ENCODE peak calls at places on chromosomes 12 and 14, in four cellular contexts. K is HCT116, U is HepG2, T is K562. P is an unnamed sample.

GRCh38 chr14:63604626-63605025 is 37.0 kb downstream of the WDR89 start:
- DNase-seq in K (no peak), U (no peak), T (no peak), P (no peak)

GRCh38 chr12:29455087-29455486 is 42.4 kb downstream of the OVCH1 start:
- DNase-seq in K (no peak), U (no peak), T (no peak), P (no peak)

GRCh38 chr14:75979071-75979571 is 2.7 kb downstream of the TGFB3 start:
- DNase-seq in K (no peak), U (no peak), T (peak), P (no peak)

GRCh38 chr14:50407089-50407813 is 10.6 kb upstream of the CDKL1 start:
- DNase-seq in K (no peak), U (no peak), T (no peak), P (no peak)

GRCh38 chr12:104290855-104291254 is 12.7 kb upstream of the EID3 start:
- DNase-seq in K (no peak), U (no peak), T (no peak), P (no peak)

GRCh38 chr14:77074969-77075368 is 23.1 kb upstream of the CIPC start:
- DNase-seq in K (no peak), U (no peak), T (no peak), P (no peak)

GRCh38 chr12:51381226-51382079 is 9.8 kb downstream of the GALNT6 start:
- DNase-seq in K (no peak), U (no peak), T (no peak), P (no peak)

GRCh38 chr12:53974084-53975018 is at the start of gene HOTAIR:
- DNase-seq in K (no peak), U (no peak), T (no peak), P (no peak)

GRCh38 chr14:99318091-99318958 is 46.3 kb upstream of the BCL11B start:
- DNase-seq in K (no peak), U (peak), T (no peak), P (no peak)

GRCh38 chr14:86055512-86055911 is 525.6 kb downstream of the FLRT2 start:
- DNase-seq in K (no peak), U (no peak), T (no peak), P (no peak)

GRCh38 chr14:92534863-92535654 is 21.5 kb downstream of the RIN3 start:
- DNase-seq in K (no peak), U (no peak), T (no peak), P (no peak)

GRCh38 chr12:124919646-124920352 is 5.3 kb upstream of the UBC start:
- DNase-seq in K (no peak), U (no peak), T (no peak), P (no peak)

GRCh38 chr12:113298861-113299545 is 35.9 kb downstream of the SLC8B1 start:
- DNase-seq in K (no peak), U (no peak), T (no peak), P (no peak)

GRCh38 chr14:36524874-36525745 is 5.1 kb upstream of the NKX2-1 start:
- DNase-seq in K (peak), U (peak), T (peak), P (no peak)
- TF ChIP-seq TCF7L2 in K (no peak), U (no peak), T (no peak), P (no peak)

DNA sequence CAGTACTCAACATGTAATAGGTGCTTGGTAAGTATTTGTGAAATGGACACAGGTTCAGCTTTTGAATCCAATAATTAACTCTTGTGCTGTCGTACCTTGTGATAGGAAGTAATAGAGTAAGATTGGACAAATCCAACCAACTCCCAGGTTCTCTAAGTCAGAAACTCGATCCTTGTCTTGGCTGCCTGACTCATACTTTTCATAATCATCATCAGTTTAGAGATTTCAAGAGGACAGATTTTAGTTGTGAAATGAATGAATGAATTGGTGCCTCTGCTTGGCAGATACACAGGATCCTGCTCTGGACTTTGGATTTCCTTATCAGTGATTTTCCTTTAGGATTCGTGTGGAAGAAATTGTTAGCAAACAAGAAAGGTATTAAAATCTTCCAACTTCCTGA is 1145.2 kb downstream of the AACS start:
- DNase-seq in K (no peak), U (no peak), T (no peak), P (no peak)
- TF ChIP-seq TCF7L2 in K (no peak), U (no peak), T (no peak), P (no peak)

GRCh38 chr14:105058521-105059034 is 6.7 kb downstream of the GPR132 start:
- DNase-seq in K (no peak), U (no peak), T (no peak), P (no peak)
- TF ChIP-seq TCF7L2 in K (no peak), U (no peak), T (no peak), P (no peak)

GRCh38 chr14:72186461-72187035 is 254.3 kb downstream of the RGS6 start:
- DNase-seq in K (no peak), U (no peak), T (no peak), P (no peak)
- TF ChIP-seq TCF7L2 in K (no peak), U (no peak), T (no peak), P (no peak)

GRCh38 chr14:105929327-105930081 is 403.1 kb downstream of the TMEM121 start:
- DNase-seq in K (no peak), U (no peak), T (peak), P (no peak)
- TF ChIP-seq TCF7L2 in K (no peak), U (no peak), T (no peak), P (no peak)

DNA sequence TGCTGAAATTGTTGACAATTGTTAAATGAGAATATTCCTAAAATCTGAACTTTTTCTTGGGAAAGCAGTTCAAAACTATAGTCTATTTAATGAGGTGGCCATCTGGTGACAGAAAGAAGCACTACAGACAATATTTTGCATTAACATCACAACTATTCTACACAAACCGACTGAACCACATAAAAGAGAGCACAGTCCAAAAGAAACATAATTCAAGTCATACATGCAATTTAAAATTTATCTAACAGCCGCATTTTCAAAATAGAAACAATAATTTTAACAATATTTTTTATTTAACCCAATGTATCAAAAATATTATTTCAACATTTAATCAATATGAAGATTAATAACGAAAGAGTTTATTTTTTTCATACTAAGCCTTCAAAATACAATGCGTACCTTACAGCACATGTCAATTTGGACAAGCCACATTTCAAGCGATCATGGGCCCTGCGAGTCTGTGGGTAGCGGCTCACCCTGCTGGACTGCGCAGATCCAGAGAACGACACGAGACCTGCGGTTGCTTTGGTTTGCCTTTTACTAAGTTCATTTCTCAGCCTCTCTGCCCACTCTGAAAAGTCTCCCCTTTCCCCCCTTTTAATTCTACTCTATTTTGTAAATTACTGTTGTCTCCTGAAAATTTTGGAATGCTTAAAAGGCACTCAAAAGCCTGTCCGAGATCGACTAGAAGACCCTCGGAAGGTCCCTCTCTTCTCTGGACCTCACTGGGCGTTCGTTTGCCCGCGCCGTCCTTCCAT is 941 bp upstream of the LRRC9 start:
- DNase-seq in K (peak), U (peak), T (no peak), P (no peak)
- TF ChIP-seq TCF7L2 in K (no peak), U (no peak), T (no peak), P (no peak)

DNA sequence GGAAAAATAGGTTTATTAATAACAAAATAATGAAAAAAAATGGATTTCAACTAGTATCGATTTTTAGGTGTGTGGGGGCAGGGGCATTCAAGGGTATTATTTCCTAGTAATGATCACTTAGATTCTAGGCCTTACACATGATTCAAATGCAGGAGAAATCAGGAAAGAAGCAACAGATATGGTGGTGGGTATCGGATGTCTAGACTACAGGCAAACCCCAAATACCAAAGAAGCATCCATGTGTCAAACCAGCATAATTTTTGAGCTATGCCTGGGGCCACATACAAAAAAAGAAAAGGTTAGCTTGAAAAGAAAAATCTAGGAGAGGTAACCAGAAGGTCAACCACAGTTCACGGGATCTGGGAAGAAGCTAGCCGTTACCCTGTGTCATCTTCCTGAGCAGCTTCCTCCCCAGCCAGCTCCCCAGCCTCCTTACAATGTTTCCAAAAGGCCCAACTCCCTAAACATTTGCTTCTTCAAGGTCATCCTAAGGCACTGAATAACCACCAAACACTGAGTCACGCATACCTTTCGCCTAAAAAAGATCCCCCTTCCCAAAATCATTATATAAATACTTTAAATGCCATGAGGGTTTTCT is 3.2 kb downstream of the SINHCAF start:
- DNase-seq in K (no peak), U (no peak), T (no peak), P (no peak)
- TF ChIP-seq TCF7L2 in K (no peak), U (no peak), T (no peak), P (no peak)

GRCh38 chr14:105247715-105248367 is 492 bp upstream of the BTBD6 start:
- DNase-seq in K (no peak), U (no peak), T (no peak), P (no peak)
- TF ChIP-seq TCF7L2 in K (no peak), U (no peak), T (no peak), P (no peak)

GRCh38 chr12:115691123-115691522 is 586.4 kb downstream of the MED13L start:
- DNase-seq in K (peak), U (no peak), T (no peak), P (no peak)
- TF ChIP-seq TCF7L2 in K (peak), U (no peak), T (no peak), P (no peak)

GRCh38 chr14:90627478-90627877 is 188.8 kb downstream of the TTC7B start:
- DNase-seq in K (no peak), U (no peak), T (peak), P (no peak)
- TF ChIP-seq TCF7L2 in K (no peak), U (no peak), T (no peak), P (no peak)

P was measured in Panc1.